ENCODE peak calls at places on chromosomes 3 and 15, in five cellular contexts. S is HepG2, K is AG09309, D is GM23338, M is pancreas. T is an unnamed sample.

GRCh38 chr15:39741258-39741657 is 41.4 kb downstream of the FSIP1 start:
- DNase-seq in M (no peak), D (no peak), S (no peak), K (no peak), T (no peak)

GRCh38 chr3:150763841-150764483 is 993 bp upstream of the SIAH2 start:
- DNase-seq in D (peak; percentile 61), K (peak; percentile 21), M (peak; percentile 76), S (peak; percentile 66), T (peak; percentile 89)

GRCh38 chr3:184710870-184711365 is 946 bp downstream of the MAGEF1 start:
- DNase-seq in K (no peak), S (no peak), D (no peak), M (no peak), T (no peak)

GRCh38 chr15:30905821-30906220 is 2.1 kb downstream of the FAN1 start:
- DNase-seq in M (no peak), D (peak; percentile 41), K (no peak), S (no peak), T (no peak)

GRCh38 chr15:96321422-96322391 is 8.8 kb upstream of the NR2F2 start:
- DNase-seq in K (no peak), M (no peak), S (no peak), D (peak; percentile 69), T (no peak)

GRCh38 chr15:31550211-31550848 is 223.7 kb downstream of the KLF13 start:
- DNase-seq in K (no peak), D (no peak), M (no peak), S (no peak), T (no peak)

GRCh38 chr15:69604050-69604378 is 151.4 kb downstream of the RPLP1 start:
- DNase-seq in M (peak; percentile 78), D (peak; percentile 59), K (no peak), S (peak; percentile 16), T (no peak)

GRCh38 chr3:144818973-144819372 is 847.4 kb downstream of the DIPK2A start:
- DNase-seq in K (no peak), S (no peak), D (no peak), M (no peak), T (no peak)

GRCh38 chr3:13713396-13713795 is 164.5 kb downstream of the FBLN2 start:
- DNase-seq in K (no peak), M (no peak), D (no peak), S (no peak), T (no peak)

GRCh38 chr3:102180291-102180931 is 254.4 kb upstream of the ZPLD1 start:
- DNase-seq in M (no peak), K (peak; percentile 89), S (no peak), D (no peak), T (no peak)

GRCh38 chr3:149009732-149010131 is 18.4 kb downstream of the GYG1 start:
- DNase-seq in D (no peak), S (no peak), M (no peak), K (no peak), T (no peak)

GRCh38 chr15:44591326-44591725 is 54.4 kb downstream of the EIF3J start:
- DNase-seq in K (no peak), M (no peak), S (no peak), D (no peak), T (no peak)

GRCh38 chr15:74780983-74781672 is 752 bp upstream of the CSK start:
- DNase-seq in S (no peak), K (no peak), D (peak; percentile 30), M (no peak), T (peak; percentile 63)

GRCh38 chr15:68143129-68143528 is 62.0 kb downstream of the CALML4 start:
- DNase-seq in K (no peak), D (no peak), M (no peak), S (no peak), T (no peak)

GRCh38 chr3:61743067-61743466 is 181.7 kb downstream of the PTPRG start:
- DNase-seq in M (no peak), S (no peak), D (no peak), K (no peak), T (no peak)

GRCh38 chr3:46393554-46394434 is 13.1 kb downstream of the CCR5AS start:
- DNase-seq in D (peak; percentile 32), K (no peak), M (no peak), S (no peak), T (no peak)

GRCh38 chr3:113441051-113441770 is at the start of gene CFAP44:
- DNase-seq in K (no peak), M (peak; percentile 82), D (peak; percentile 95), S (peak; percentile 68), T (peak; percentile 18)

GRCh38 chr3:136142592-136142991 is 53.5 kb downstream of the MSL2 start:
- DNase-seq in S (peak; percentile 43), K (peak; percentile 59), D (peak; percentile 72), M (no peak), T (no peak)

GRCh38 chr15:68704496-68705021 is 116.1 kb downstream of the ANP32A start:
- DNase-seq in K (no peak), D (no peak), M (no peak), S (no peak), T (no peak)

GRCh38 chr3:141421639-141422319 is 53.5 kb downstream of the ZBTB38 start:
- DNase-seq in S (no peak), M (no peak), D (no peak), K (peak; percentile 64), T (no peak)

GRCh38 chr3:177833392-177833791 is 636.1 kb upstream of the TBL1XR1 start:
- DNase-seq in K (no peak), S (no peak), M (no peak), D (no peak), T (no peak)

GRCh38 chr15:51104512-51104911 is 9.8 kb upstream of the TNFAIP8L3 start:
- DNase-seq in S (no peak), K (no peak), M (no peak), D (no peak), T (no peak)

GRCh38 chr3:126136428-126137220 is 43.8 kb downstream of the ALDH1L1 start:
- DNase-seq in K (no peak), D (no peak), M (peak; percentile 12), S (no peak), T (peak; percentile 33)

GRCh38 chr15:64229129-64229724 is 66.4 kb upstream of the PPIB start:
- DNase-seq in K (no peak), D (no peak), S (no peak), M (no peak), T (no peak)

GRCh38 chr3:189721873-189722665 is 90.9 kb downstream of the TP63 start:
- DNase-seq in S (no peak), K (no peak), M (no peak), D (no peak), T (no peak)

GRCh38 chr3:192652731-192653130 is 74.6 kb downstream of the FGF12 start:
- DNase-seq in K (no peak), D (peak; percentile 23), S (no peak), M (no peak), T (no peak)

GRCh38 chr15:63322541-63322940 is 45.1 kb downstream of the APH1B start:
- DNase-seq in D (no peak), K (no peak), M (no peak), S (no peak), T (no peak)

GRCh38 chr15:49984436-49984835 is 134.6 kb downstream of the ATP8B4 start:
- DNase-seq in K (no peak), D (peak; percentile 8), M (no peak), S (no peak), T (no peak)

GRCh38 chr3:112845772-112846171 is 892 bp downstream of the CD200R1L start:
- DNase-seq in D (no peak), M (no peak), S (no peak), K (no peak), T (no peak)

GRCh38 chr3:37984051-37984450 is 6.5 kb upstream of the VILL start:
- DNase-seq in M (no peak), S (no peak), K (no peak), D (no peak), T (no peak)

DNA sequence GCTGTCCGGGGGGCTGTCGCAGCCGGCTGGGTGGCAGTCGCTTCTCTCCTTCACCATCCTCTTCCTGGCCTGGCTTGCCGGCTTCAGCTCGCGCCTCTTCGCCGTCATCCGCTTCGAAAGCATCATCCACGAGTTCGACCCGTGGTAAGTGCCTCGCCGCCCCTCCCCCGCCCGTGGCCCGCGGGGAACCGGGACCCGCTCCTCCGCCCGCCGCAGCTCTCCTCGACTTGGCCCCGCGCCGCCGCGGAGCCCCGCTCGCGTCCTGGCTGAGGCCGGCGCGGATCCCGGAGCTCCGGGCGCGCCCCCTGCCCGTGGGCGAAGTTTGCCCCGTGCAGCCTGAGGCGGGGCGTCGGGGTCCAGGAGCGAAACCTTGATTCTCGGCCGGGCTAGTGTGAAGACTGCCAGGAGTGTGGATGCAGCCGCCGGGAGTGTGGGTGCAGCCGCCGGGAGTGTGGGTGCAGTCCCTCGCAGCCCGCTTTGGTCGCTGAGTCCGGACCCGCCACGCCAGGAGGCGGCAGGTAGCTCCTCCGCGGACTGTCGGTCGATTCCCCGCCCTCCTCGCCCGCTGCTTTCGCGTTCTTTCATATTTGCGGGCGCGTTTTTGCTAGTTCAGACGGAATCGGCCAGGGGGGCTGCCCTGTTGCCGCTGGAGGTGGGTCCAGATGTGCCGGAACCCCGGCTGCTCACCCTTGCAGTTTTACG is 595 bp downstream of the STT3B start:
- DNase-seq in D (peak; percentile 63), K (no peak), S (peak; percentile 12), M (peak; percentile 62), T (peak; percentile 77)
- TF ChIP-seq CTCF in D (no peak), K (peak; percentile 15), S (peak; percentile 49), M (no peak), T (no peak)

GRCh38 chr3:114597012-114597411 is 303.2 kb downstream of the TIGIT start:
- DNase-seq in M (no peak), S (no peak), K (no peak), D (peak; percentile 51), T (no peak)
- TF ChIP-seq CTCF in M (no peak), S (no peak), K (no peak), D (peak; percentile 62), T (no peak)

DNA sequence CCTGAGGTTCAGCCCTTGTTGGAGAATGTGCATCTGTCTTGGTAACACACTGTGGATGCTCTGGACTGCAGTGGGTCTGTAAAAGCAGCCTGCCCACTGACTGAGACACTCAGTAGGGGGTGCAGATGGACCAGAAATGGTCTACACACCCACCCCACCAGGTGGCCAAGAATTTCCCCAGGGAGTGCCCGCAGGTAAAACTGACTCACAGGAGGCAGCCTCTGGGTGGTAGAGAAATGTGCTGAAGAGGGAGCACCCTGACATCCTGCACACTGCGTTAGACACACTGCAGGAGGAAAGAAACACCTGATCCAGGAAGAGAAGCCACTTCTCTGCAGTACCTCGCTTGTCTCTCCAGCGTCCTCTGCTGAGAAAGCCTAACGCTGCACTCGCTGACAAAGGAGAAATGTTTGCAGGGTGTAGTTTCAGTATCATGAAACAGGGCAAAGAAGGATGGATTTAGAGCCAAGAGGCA is 109.5 kb upstream of the ABHD17C start:
- DNase-seq in D (peak; percentile 29), M (no peak), K (no peak), S (no peak), T (peak; percentile 47)
- TF ChIP-seq CTCF in D (peak; percentile 53), M (no peak), K (no peak), S (peak; percentile 5), T (no peak)

DNA sequence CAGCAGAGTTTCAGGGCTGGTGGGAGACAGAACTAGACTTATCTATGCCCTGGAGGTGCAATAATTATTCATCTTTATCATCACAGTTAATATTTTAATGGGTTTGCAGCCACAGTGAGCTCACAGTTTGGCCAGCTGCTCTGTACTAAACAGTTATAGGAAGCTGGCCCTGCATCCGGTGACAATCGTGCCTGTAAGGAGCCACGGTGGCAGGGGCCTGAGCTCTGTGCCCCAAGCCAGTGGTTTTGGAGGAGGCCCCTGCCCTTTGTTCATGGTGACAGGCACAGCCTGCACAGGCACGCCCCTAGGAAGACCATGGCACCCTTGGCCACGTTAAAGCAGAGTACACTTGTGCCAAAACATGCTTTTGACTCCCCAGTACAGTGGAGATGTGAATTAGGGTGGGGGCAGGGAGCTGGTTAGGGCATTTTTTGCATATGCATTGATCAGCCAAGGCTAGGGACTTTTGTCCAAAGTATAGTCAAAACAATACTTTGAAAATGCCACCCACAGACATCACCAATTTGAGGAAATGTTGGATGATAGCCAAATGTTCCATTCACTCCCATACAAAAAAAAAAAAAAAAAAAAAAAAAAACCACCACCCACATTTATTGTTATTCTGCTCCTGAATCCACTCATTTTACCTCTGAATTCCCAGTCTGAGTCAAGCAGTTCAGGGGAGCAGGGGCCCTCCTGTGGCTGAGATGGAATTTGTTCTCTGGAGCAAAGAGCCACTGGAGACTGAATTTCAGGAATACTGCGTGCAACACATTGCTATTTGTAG is 3.4 kb upstream of the RFTN1 start:
- DNase-seq in K (no peak), D (peak; percentile 70), S (peak; percentile 33), M (no peak), T (no peak)
- TF ChIP-seq CTCF in K (peak; percentile 78), D (peak; percentile 84), S (peak; percentile 58), M (no peak), T (peak; percentile 31)